ENCODE peak calls at places on chromosomes 1 and 21, in seven cellular contexts. One of them, this sample, is unnamed.

GRCh38 chr1:230255991-230256390 is 170.1 kb downstream of the PGBD5 start:
- DNase-seq in A549: no peak
- DNase-seq in SK-N-SH: no peak
- DNase-seq in HCT116: no peak
- DNase-seq in K562: no peak
- DNase-seq in H1: no peak
- DNase-seq in HepG2: no peak
- DNase-seq in this sample: no peak

GRCh38 chr1:164773146-164773545 is 214.2 kb downstream of the PBX1 start:
- DNase-seq in A549: no peak
- DNase-seq in SK-N-SH: no peak
- DNase-seq in HCT116: no peak
- DNase-seq in K562: no peak
- DNase-seq in H1: no peak
- DNase-seq in HepG2: no peak
- DNase-seq in this sample: no peak

GRCh38 chr1:4160181-4160580 is 260.1 kb upstream of the C1orf174 start:
- DNase-seq in A549: no peak
- DNase-seq in SK-N-SH: no peak
- DNase-seq in HCT116: no peak
- DNase-seq in K562: no peak
- DNase-seq in H1: no peak
- DNase-seq in HepG2: no peak
- DNase-seq in this sample: no peak

GRCh38 chr1:91744973-91745648 is 140.8 kb downstream of the TGFBR3 start:
- DNase-seq in A549: no peak
- DNase-seq in SK-N-SH: no peak
- DNase-seq in HCT116: no peak
- DNase-seq in K562: no peak
- DNase-seq in H1: no peak
- DNase-seq in HepG2: peak; percentile 75
- DNase-seq in this sample: no peak

GRCh38 chr1:244988521-244988920 is 124.2 kb upstream of the HNRNPU start:
- DNase-seq in A549: no peak
- DNase-seq in SK-N-SH: no peak
- DNase-seq in HCT116: no peak
- DNase-seq in K562: no peak
- DNase-seq in H1: no peak
- DNase-seq in HepG2: no peak
- DNase-seq in this sample: peak; percentile 34

GRCh38 chr1:91349524-91349923 is 55.1 kb downstream of the HFM1 start:
- DNase-seq in A549: no peak
- DNase-seq in SK-N-SH: no peak
- DNase-seq in HCT116: no peak
- DNase-seq in K562: no peak
- DNase-seq in H1: no peak
- DNase-seq in HepG2: no peak
- DNase-seq in this sample: no peak

GRCh38 chr21:36047139-36047538 is 13.2 kb downstream of the SETD4 start:
- DNase-seq in A549: no peak
- DNase-seq in SK-N-SH: no peak
- DNase-seq in HCT116: no peak
- DNase-seq in K562: no peak
- DNase-seq in H1: no peak
- DNase-seq in HepG2: no peak
- DNase-seq in this sample: no peak

GRCh38 chr1:68442006-68442405 is 7.7 kb downstream of the RPE65 start:
- DNase-seq in A549: no peak
- DNase-seq in SK-N-SH: no peak
- DNase-seq in HCT116: no peak
- DNase-seq in K562: no peak
- DNase-seq in H1: no peak
- DNase-seq in HepG2: no peak
- DNase-seq in this sample: no peak

GRCh38 chr1:236718328-236718727 is 32.0 kb downstream of the ACTN2 start:
- DNase-seq in A549: no peak
- DNase-seq in SK-N-SH: no peak
- DNase-seq in HCT116: no peak
- DNase-seq in K562: no peak
- DNase-seq in H1: no peak
- DNase-seq in HepG2: no peak
- DNase-seq in this sample: no peak

GRCh38 chr1:108512239-108513071 is 47.4 kb upstream of the EEIG2 start:
- DNase-seq in A549: no peak
- DNase-seq in SK-N-SH: peak; percentile 41
- DNase-seq in HCT116: peak; percentile 15
- DNase-seq in K562: peak; percentile 31
- DNase-seq in H1: no peak
- DNase-seq in HepG2: no peak
- DNase-seq in this sample: peak; percentile 50

GRCh38 chr1:109611951-109612310 is 7.5 kb downstream of the GNAT2 start:
- DNase-seq in A549: no peak
- DNase-seq in SK-N-SH: no peak
- DNase-seq in HCT116: no peak
- DNase-seq in K562: no peak
- DNase-seq in H1: no peak
- DNase-seq in HepG2: no peak
- DNase-seq in this sample: no peak

GRCh38 chr1:113451710-113452109 is 61.4 kb downstream of the MAGI3 start:
- DNase-seq in A549: no peak
- DNase-seq in SK-N-SH: no peak
- DNase-seq in HCT116: no peak
- DNase-seq in K562: no peak
- DNase-seq in H1: no peak
- DNase-seq in HepG2: no peak
- DNase-seq in this sample: no peak

DNA sequence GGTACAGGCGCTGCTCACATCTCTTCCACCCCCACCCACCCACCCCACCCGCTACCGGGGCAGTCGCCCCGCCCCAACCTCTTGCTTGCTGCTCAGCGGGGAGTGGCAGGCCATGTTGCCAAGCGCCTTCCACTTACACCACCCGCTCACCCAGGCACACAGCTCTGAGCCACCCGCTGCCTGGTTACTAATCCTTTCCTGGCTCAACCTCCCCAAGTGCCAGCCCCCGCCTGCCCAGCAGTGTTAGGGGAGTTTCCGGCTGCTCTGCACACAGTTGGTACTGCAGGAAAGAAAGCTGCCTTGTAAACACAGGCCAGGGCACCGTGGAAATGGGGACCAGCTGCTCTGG is 56.2 kb downstream of the LACTBL1 start:
- DNase-seq in A549: no peak
- DNase-seq in SK-N-SH: no peak
- DNase-seq in HCT116: no peak
- DNase-seq in K562: no peak
- DNase-seq in H1: no peak
- DNase-seq in HepG2: no peak
- DNase-seq in this sample: no peak
- TF ChIP-seq RAD21 in A549: no peak
- TF ChIP-seq RAD21 in SK-N-SH: no peak
- TF ChIP-seq RAD21 in HCT116: no peak
- TF ChIP-seq RAD21 in K562: no peak
- TF ChIP-seq RAD21 in H1: no peak
- TF ChIP-seq RAD21 in HepG2: no peak
- TF ChIP-seq RAD21 in this sample: no peak

DNA sequence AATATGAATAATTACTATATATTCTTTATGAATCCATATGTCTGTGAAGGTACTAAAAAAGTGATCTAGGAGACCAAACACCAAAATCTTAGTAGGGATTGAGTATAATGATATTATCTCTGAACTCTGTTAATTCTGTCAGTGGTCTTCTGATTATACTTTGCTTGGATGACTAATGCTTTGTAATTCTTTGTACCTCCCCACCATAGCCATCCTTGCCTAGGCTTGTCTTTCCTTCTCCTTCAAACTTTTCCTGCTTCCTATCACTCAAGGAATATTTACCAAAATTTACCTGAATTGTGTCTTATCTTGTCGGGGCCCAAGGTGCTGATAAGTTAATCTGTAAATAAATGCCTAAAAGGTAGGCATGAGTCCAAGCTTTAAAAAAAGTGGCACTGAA is 845 bp upstream of the RGS5 start:
- DNase-seq in A549: no peak
- DNase-seq in SK-N-SH: no peak
- DNase-seq in HCT116: no peak
- DNase-seq in K562: no peak
- DNase-seq in H1: no peak
- DNase-seq in HepG2: no peak
- DNase-seq in this sample: peak; percentile 3
- TF ChIP-seq RAD21 in A549: no peak
- TF ChIP-seq RAD21 in SK-N-SH: no peak
- TF ChIP-seq RAD21 in HCT116: no peak
- TF ChIP-seq RAD21 in K562: no peak
- TF ChIP-seq RAD21 in H1: no peak
- TF ChIP-seq RAD21 in HepG2: no peak
- TF ChIP-seq RAD21 in this sample: no peak

GRCh38 chr1:184753608-184754478 is 815 bp downstream of the EDEM3 start:
- DNase-seq in A549: no peak
- DNase-seq in SK-N-SH: no peak
- DNase-seq in HCT116: no peak
- DNase-seq in K562: peak; percentile 68
- DNase-seq in H1: no peak
- DNase-seq in HepG2: peak; percentile 16
- DNase-seq in this sample: peak; percentile 29

GRCh38 chr1:184754479-184755225 is at the start of gene EDEM3:
- DNase-seq in A549: peak; percentile 98
- DNase-seq in SK-N-SH: peak; percentile 94
- DNase-seq in HCT116: peak; percentile 97
- DNase-seq in K562: peak; percentile 98
- DNase-seq in H1: peak; percentile 99
- DNase-seq in HepG2: peak; percentile 98
- DNase-seq in this sample: peak; percentile 99

GRCh38 chr1:184753093-184753492 is 1.6 kb downstream of the EDEM3 start:
- DNase-seq in A549: no peak
- DNase-seq in SK-N-SH: no peak
- DNase-seq in HCT116: no peak
- DNase-seq in K562: no peak
- DNase-seq in H1: no peak
- DNase-seq in HepG2: no peak
- DNase-seq in this sample: no peak

GRCh38 chr1:184757406-184757805 is 2.7 kb upstream of the EDEM3 start:
- DNase-seq in A549: no peak
- DNase-seq in SK-N-SH: no peak
- DNase-seq in HCT116: no peak
- DNase-seq in K562: no peak
- DNase-seq in H1: no peak
- DNase-seq in HepG2: no peak
- DNase-seq in this sample: no peak

GRCh38 chr1:184755226-184756065 is 788 bp upstream of the EDEM3 start:
- DNase-seq in A549: peak; percentile 7
- DNase-seq in SK-N-SH: peak; percentile 16
- DNase-seq in HCT116: no peak
- DNase-seq in K562: peak; percentile 23
- DNase-seq in H1: no peak
- DNase-seq in HepG2: no peak
- DNase-seq in this sample: no peak
- TF ChIP-seq RAD21 in A549: peak; percentile 8
- TF ChIP-seq RAD21 in SK-N-SH: no peak
- TF ChIP-seq RAD21 in HCT116: no peak
- TF ChIP-seq RAD21 in K562: peak; percentile 18
- TF ChIP-seq RAD21 in H1: no peak
- TF ChIP-seq RAD21 in HepG2: no peak
- TF ChIP-seq RAD21 in this sample: no peak

GRCh38 chr21:38476385-38476784 is 21.9 kb downstream of the ERG start:
- DNase-seq in A549: no peak
- DNase-seq in SK-N-SH: no peak
- DNase-seq in HCT116: no peak
- DNase-seq in K562: no peak
- DNase-seq in H1: no peak
- DNase-seq in HepG2: no peak
- DNase-seq in this sample: no peak
- TF ChIP-seq RAD21 in A549: no peak
- TF ChIP-seq RAD21 in SK-N-SH: no peak
- TF ChIP-seq RAD21 in HCT116: no peak
- TF ChIP-seq RAD21 in K562: no peak
- TF ChIP-seq RAD21 in H1: no peak
- TF ChIP-seq RAD21 in HepG2: no peak
- TF ChIP-seq RAD21 in this sample: no peak

DNA sequence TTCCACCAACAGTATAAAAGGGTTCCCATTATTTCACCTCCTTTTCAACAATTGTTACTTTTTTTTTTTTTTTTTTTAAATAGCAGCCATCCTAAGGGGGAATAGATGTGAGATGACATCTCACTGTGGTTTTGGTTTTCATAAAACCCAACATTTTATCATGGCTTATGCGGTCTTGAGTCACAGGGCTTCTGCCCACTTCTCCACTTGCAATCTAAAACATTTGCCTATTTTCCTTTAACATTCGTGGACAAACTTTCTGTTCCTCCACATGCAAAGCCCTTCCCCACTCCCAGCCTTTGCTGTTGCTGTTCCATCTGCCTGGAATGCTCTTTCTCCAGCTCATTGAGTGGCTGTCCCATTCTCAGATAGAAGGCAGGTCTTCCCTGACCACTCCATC is 239.7 kb upstream of the KCNK2 start:
- DNase-seq in A549: no peak
- DNase-seq in SK-N-SH: no peak
- DNase-seq in HCT116: no peak
- DNase-seq in K562: no peak
- DNase-seq in H1: no peak
- DNase-seq in HepG2: no peak
- DNase-seq in this sample: peak; percentile 80
- TF ChIP-seq RAD21 in A549: no peak
- TF ChIP-seq RAD21 in SK-N-SH: no peak
- TF ChIP-seq RAD21 in HCT116: no peak
- TF ChIP-seq RAD21 in K562: no peak
- TF ChIP-seq RAD21 in H1: no peak
- TF ChIP-seq RAD21 in HepG2: no peak
- TF ChIP-seq RAD21 in this sample: no peak

This sample was measured in IMR-90.